ENCODE peak calls at places on chromosomes 12 and 14, in four cellular contexts. One of them, this sample, is unnamed.

GRCh38 chr12:91562476-91562875 is 379.9 kb upstream of the DCN start:
- DNase-seq in H9: no peak
- DNase-seq in IMR-90: peak; percentile 2
- DNase-seq in H1: no peak
- DNase-seq in this sample: no peak

GRCh38 chr12:21547437-21547836 is 21.3 kb downstream of the SPX start:
- DNase-seq in H9: no peak
- DNase-seq in IMR-90: no peak
- DNase-seq in H1: no peak
- DNase-seq in this sample: no peak

GRCh38 chr14:26808407-26808806 is 210.6 kb upstream of the NOVA1 start:
- DNase-seq in H9: no peak
- DNase-seq in IMR-90: no peak
- DNase-seq in H1: no peak
- DNase-seq in this sample: no peak

GRCh38 chr12:57483466-57483865 is 3.8 kb upstream of the ARHGAP9 start:
- DNase-seq in H9: no peak
- DNase-seq in IMR-90: peak; percentile 69
- DNase-seq in H1: no peak
- DNase-seq in this sample: peak; percentile 94

GRCh38 chr12:27754795-27755194 is 25.2 kb upstream of the KLHL42 start:
- DNase-seq in H9: no peak
- DNase-seq in IMR-90: no peak
- DNase-seq in H1: no peak
- DNase-seq in this sample: no peak

GRCh38 chr12:104212516-104212915 is 3.1 kb upstream of the TXNRD1 start:
- DNase-seq in H9: no peak
- DNase-seq in IMR-90: peak; percentile 41
- DNase-seq in H1: no peak
- DNase-seq in this sample: no peak

GRCh38 chr12:913919-914718 is 35.4 kb downstream of the RAD52 start:
- DNase-seq in H9: no peak
- DNase-seq in IMR-90: peak; percentile 91
- DNase-seq in H1: no peak
- DNase-seq in this sample: peak; percentile 73

GRCh38 chr12:93273834-93274705 is 103.7 kb upstream of the NUDT4 start:
- DNase-seq in H9: no peak
- DNase-seq in IMR-90: no peak
- DNase-seq in H1: no peak
- DNase-seq in this sample: no peak

GRCh38 chr12:57488397-57489156 is 709 bp downstream of the MARS1 start:
- DNase-seq in H9: no peak
- DNase-seq in IMR-90: peak; percentile 35
- DNase-seq in H1: no peak
- DNase-seq in this sample: no peak

GRCh38 chr12:25557830-25558436 is 4.8 kb upstream of the LMNTD1 start:
- DNase-seq in H9: no peak
- DNase-seq in IMR-90: peak; percentile 43
- DNase-seq in H1: no peak
- DNase-seq in this sample: peak; percentile 76

GRCh38 chr12:16610743-16611142 is 4.8 kb upstream of the LMO3 start:
- DNase-seq in H9: no peak
- DNase-seq in IMR-90: no peak
- DNase-seq in H1: no peak
- DNase-seq in this sample: no peak

GRCh38 chr12:6199531-6200265 is 502 bp upstream of the CD9 start:
- DNase-seq in H9: peak; percentile 84
- DNase-seq in IMR-90: no peak
- DNase-seq in H1: peak; percentile 79
- DNase-seq in this sample: peak; percentile 65

GRCh38 chr14:103185051-103186027 is 62.1 kb downstream of the TNFAIP2 start:
- DNase-seq in H9: no peak
- DNase-seq in IMR-90: peak; percentile 38
- DNase-seq in H1: no peak
- DNase-seq in this sample: no peak

GRCh38 chr12:104958009-104958945 is at the start of gene SLC41A2:
- DNase-seq in H9: peak; percentile 84
- DNase-seq in IMR-90: peak; percentile 93
- DNase-seq in H1: peak; percentile 87
- DNase-seq in this sample: peak; percentile 83

GRCh38 chr12:68001486-68002466 is 12.5 kb downstream of the IFNG-AS1 start:
- DNase-seq in H9: no peak
- DNase-seq in IMR-90: peak; percentile 6
- DNase-seq in H1: no peak
- DNase-seq in this sample: no peak

GRCh38 chr12:4267904-4268548 is 5.5 kb upstream of the CCND2 start:
- DNase-seq in H9: no peak
- DNase-seq in IMR-90: no peak
- DNase-seq in H1: no peak
- DNase-seq in this sample: no peak
- H2BK120ac ChIP-seq in H9: no peak overlapping the region
- H2BK120ac ChIP-seq in IMR-90: no peak overlapping the region
- H2BK120ac ChIP-seq in H1: no peak overlapping the region
- H2BK120ac ChIP-seq in this sample: no peak overlapping the region

GRCh38 chr14:68564236-68564825 is 228.5 kb downstream of the ZFP36L1 start:
- DNase-seq in H9: no peak
- DNase-seq in IMR-90: no peak
- DNase-seq in H1: no peak
- DNase-seq in this sample: peak; percentile 84
- H2BK120ac ChIP-seq in H9: no peak overlapping the region
- H2BK120ac ChIP-seq in IMR-90: peak overlapping the region; percentile 48
- H2BK120ac ChIP-seq in H1: no peak overlapping the region
- H2BK120ac ChIP-seq in this sample: peak overlapping the region; percentile 83

DNA sequence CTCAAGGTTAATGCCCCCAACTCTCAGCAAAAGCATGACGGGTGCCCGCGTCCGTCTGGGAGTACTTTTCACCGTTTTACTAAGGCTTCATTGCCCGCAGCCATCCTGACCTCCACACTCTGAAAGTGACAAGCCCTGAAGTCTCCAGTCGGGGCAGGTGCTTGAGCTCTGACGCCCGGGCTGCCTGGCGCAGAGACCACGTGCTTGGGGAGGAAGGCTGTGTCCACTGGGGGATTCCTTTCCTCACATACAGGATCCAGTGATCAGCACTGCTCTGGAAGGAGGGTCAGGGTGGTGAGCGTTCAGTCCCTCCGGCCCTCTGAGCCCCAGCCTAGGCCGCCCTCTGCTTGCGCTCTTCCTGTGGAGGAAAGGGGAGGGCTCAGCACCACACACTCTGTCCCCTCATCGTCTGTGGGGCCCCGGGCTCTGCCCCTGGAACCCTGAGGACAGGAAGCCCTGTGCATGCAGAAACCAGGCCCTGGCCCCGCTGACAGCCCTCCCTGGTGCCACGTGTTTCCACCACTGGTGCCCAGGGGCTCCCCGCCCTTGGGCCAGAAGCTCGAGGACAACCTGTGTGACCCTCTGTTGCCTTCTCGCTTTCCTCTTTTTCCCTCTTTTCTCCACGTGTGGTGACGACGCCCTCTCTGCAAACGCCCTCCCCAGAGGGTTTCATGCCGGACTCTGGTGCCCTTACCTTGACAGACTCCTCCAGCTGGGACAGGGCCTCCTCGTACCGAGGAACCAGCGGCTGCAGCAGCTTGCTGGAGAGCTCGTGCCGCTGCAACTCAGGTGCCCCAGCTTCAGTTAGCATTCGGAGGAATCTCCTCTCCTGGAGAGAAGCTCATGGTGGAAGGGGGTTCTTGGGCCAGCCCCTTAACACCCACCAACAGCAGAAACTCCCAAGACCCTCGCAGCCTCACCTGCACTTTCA is 4.9 kb downstream of the DDX51 start:
- DNase-seq in H9: no peak
- DNase-seq in IMR-90: no peak
- DNase-seq in H1: no peak
- DNase-seq in this sample: no peak
- H2BK120ac ChIP-seq in H9: no peak overlapping the region
- H2BK120ac ChIP-seq in IMR-90: no peak overlapping the region
- H2BK120ac ChIP-seq in H1: no peak overlapping the region
- H2BK120ac ChIP-seq in this sample: no peak overlapping the region

GRCh38 chr14:65412189-65412846 is at the start of gene FUT8:
- DNase-seq in H9: peak; percentile 96
- DNase-seq in IMR-90: peak; percentile 94
- DNase-seq in H1: peak; percentile 96
- DNase-seq in this sample: peak; percentile 95

GRCh38 chr14:65410640-65411039 is 1.9 kb upstream of the FUT8 start:
- DNase-seq in H9: no peak
- DNase-seq in IMR-90: no peak
- DNase-seq in H1: no peak
- DNase-seq in this sample: no peak

GRCh38 chr14:65413739-65414045 is 1.2 kb downstream of the FUT8 start:
- DNase-seq in H9: no peak
- DNase-seq in IMR-90: no peak
- DNase-seq in H1: no peak
- DNase-seq in this sample: no peak

GRCh38 chr14:65412881-65413738 is 580 bp downstream of the FUT8 start:
- DNase-seq in H9: peak; percentile 62
- DNase-seq in IMR-90: peak; percentile 73
- DNase-seq in H1: peak; percentile 82
- DNase-seq in this sample: peak; percentile 74

DNA sequence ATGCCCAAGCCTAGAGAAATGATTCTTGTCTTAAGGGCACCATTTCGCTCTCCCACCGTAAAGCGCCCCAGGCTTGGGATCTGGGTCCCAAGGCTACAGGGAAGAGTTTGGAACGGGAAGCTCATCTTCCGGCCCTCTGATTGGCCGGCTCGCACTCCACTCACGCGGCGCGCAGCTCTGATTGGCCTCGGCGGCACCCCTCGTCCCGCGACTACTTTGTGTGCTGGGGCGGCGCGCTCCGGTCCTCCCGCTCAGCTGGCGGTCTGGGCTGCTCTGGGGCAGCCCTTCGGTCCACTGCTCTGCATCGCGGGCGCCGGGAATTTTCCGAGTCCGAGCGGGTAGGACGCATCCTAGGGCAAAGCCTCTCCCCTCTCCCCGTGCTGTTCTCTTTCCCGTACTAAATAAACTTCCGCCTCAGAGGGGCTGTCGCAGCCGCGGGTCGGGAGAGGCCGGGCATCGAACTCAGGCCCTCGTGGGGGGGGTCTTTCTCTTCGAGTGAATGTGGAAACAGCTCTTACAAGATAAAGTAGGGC is 808 bp upstream of the FUT8 start:
- DNase-seq in H9: peak; percentile 94
- DNase-seq in IMR-90: peak; percentile 91
- DNase-seq in H1: peak; percentile 88
- DNase-seq in this sample: peak; percentile 94
- H2BK120ac ChIP-seq in H9: no peak overlapping the region
- H2BK120ac ChIP-seq in IMR-90: peak overlapping the region; percentile 53
- H2BK120ac ChIP-seq in H1: peak overlapping the region; percentile 38
- H2BK120ac ChIP-seq in this sample: peak overlapping the region; percentile 70

GRCh38 chr12:109621864-109622485 is 48.4 kb downstream of the MVK start:
- DNase-seq in H9: no peak
- DNase-seq in IMR-90: no peak
- DNase-seq in H1: no peak
- DNase-seq in this sample: no peak
- H2BK120ac ChIP-seq in H9: no peak overlapping the region
- H2BK120ac ChIP-seq in IMR-90: no peak overlapping the region
- H2BK120ac ChIP-seq in H1: no peak overlapping the region
- H2BK120ac ChIP-seq in this sample: no peak overlapping the region

GRCh38 chr14:105301103-105301914 is 508 bp upstream of the BRF1 start:
- DNase-seq in H9: peak; percentile 98
- DNase-seq in IMR-90: peak; percentile 90
- DNase-seq in H1: peak; percentile 100
- DNase-seq in this sample: peak; percentile 97

GRCh38 chr14:105300542-105301102 is at the start of gene BRF1:
- DNase-seq in H9: peak; percentile 97
- DNase-seq in IMR-90: peak; percentile 86
- DNase-seq in H1: peak; percentile 98
- DNase-seq in this sample: peak; percentile 47

GRCh38 chr14:105303949-105304348 is 3.1 kb upstream of the BRF1 start:
- DNase-seq in H9: peak; percentile 43
- DNase-seq in IMR-90: no peak
- DNase-seq in H1: no peak
- DNase-seq in this sample: no peak

GRCh38 chr14:105304565-105304964 is 3.8 kb upstream of the BRF1 start:
- DNase-seq in H9: no peak
- DNase-seq in IMR-90: no peak
- DNase-seq in H1: no peak
- DNase-seq in this sample: no peak

DNA sequence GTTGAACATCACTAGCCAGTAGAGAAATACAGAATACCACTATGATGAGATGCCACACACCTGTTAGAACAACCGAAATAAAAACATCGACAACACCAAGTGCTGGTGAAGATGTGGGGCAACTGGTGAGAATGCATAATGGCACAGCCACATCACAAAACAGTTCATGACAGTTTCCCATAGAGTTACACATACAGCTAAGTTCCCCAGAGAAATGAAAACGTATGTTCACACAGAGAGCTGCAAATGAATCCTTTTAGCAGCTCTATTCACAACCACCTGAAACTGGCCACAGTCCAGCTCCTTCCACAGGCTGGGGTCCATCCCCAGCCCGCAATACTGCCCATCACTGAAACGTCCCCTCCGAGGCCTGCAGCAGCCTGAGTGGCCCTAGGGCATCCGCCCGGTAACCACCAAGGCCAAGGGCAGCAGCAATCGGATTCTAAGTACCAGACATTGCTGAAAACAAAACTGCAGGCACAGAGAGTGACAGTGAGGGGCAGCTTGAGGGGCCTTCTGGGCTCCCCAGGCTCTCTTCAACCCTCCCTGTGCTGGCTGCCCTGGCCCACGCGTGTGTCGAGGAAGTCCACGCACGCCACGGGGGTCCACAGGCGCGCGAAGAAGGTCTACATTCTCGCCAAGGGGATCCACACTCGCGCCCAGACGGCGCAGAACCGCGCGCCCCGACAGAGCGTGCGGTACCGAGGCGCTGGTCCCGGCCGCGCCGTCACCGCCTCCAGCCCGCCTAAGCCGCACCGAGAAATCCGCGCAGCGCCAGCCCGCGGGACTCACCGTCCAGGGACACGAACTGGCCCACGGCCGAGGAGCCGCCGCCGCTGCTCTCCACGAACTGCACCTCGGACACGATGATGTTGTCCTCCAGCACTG is 903 bp downstream of the BRF1 start:
- DNase-seq in H9: peak; percentile 26
- DNase-seq in IMR-90: no peak
- DNase-seq in H1: no peak
- DNase-seq in this sample: no peak
- H2BK120ac ChIP-seq in H9: no peak overlapping the region
- H2BK120ac ChIP-seq in IMR-90: no peak overlapping the region
- H2BK120ac ChIP-seq in H1: no peak overlapping the region
- H2BK120ac ChIP-seq in this sample: peak overlapping the region; percentile 47

DNA sequence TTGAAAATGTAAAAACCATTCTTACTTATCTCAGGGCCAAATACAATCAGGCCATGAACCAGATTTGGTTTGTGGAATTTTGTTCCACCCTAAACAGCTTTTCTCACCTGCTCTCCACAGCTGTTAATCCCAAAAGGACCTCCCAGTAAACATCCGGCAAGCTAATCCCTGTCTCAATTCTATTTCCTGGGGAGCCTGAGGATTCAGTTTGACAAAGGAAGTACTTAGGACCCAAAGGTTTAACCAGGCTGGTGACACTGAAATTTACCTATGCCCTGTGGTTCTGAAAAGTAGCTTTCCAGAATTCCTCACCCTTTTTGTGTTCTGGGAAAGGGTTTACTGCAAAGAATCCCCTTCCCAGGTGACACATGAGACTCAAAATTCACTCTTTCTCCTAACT is 15.0 kb downstream of the CAPZA3 start:
- DNase-seq in H9: peak; percentile 56
- DNase-seq in IMR-90: no peak
- DNase-seq in H1: no peak
- DNase-seq in this sample: no peak
- H2BK120ac ChIP-seq in H9: no peak overlapping the region
- H2BK120ac ChIP-seq in IMR-90: peak overlapping the region; percentile 41
- H2BK120ac ChIP-seq in H1: peak overlapping the region; percentile 90
- H2BK120ac ChIP-seq in this sample: no peak overlapping the region